ENCODE peak calls at places on chromosomes 3 and 15, in seven cellular contexts. S is hepatocyte, V is small intestine, Q is tibial artery, M is ovary, R is adrenal gland, F is breast epithelium. O is an unnamed sample. For H3K4me1, the result is how much of the 10 kb centered on the place peaks cover.

GRCh38 chr3:14152233-14152962 is 26.0 kb downstream of the XPC start:
- DNase-seq in S (no peak), V (peak), Q (no peak), M (no peak), R (no peak), F (no peak), O (no peak)

GRCh38 chr15:76065267-76065666 is 5.5 kb downstream of the TMEM266 start:
- DNase-seq in S (no peak), V (no peak), Q (no peak), M (no peak), R (no peak), F (no peak), O (no peak)

GRCh38 chr3:49924683-49925082 is 4.9 kb downstream of the MON1A start:
- DNase-seq in S (no peak), V (no peak), Q (no peak), M (no peak), R (no peak), F (no peak), O (no peak)

GRCh38 chr3:189304465-189305341 is 132.9 kb downstream of the TPRG1 start:
- DNase-seq in S (peak), V (peak), Q (no peak), M (no peak), R (no peak), F (peak), O (peak)

GRCh38 chr3:172039352-172040077 is at the start of gene FNDC3B:
- DNase-seq in S (peak), V (peak), Q (peak), M (peak), R (peak), F (peak), O (peak)

GRCh38 chr15:70062321-70062956 is 35.3 kb downstream of the TLE3 start:
- DNase-seq in S (peak), V (peak), Q (peak), M (peak), R (peak), F (peak), O (no peak)

GRCh38 chr15:78906310-78906608 is 33.6 kb downstream of the MORF4L1 start:
- DNase-seq in S (no peak), V (no peak), Q (peak), M (no peak), R (peak), F (no peak), O (no peak)

GRCh38 chr3:24713516-24713915 is 218.9 kb upstream of the THRB start:
- DNase-seq in S (no peak), V (no peak), Q (no peak), M (no peak), R (no peak), F (no peak), O (no peak)

GRCh38 chr3:10712121-10712520 is 103.9 kb upstream of the SLC6A11 start:
- DNase-seq in S (no peak), V (no peak), Q (no peak), M (no peak), R (no peak), F (no peak), O (no peak)

GRCh38 chr3:134796313-134797079 is 1.4 kb downstream of the EPHB1 start:
- DNase-seq in S (peak), V (no peak), Q (no peak), M (peak), R (no peak), F (no peak), O (no peak)

GRCh38 chr3:99699841-99700240 is 61.4 kb downstream of the COL8A1 start:
- DNase-seq in S (no peak), V (no peak), Q (no peak), M (no peak), R (no peak), F (no peak), O (no peak)

GRCh38 chr3:62531981-62532380 is 158.6 kb upstream of the FEZF2 start:
- DNase-seq in S (no peak), V (no peak), Q (no peak), M (no peak), R (no peak), F (no peak), O (no peak)

GRCh38 chr3:49966233-49966942 is 26.4 kb downstream of the RBM6 start:
- DNase-seq in S (no peak), V (no peak), Q (no peak), M (no peak), R (peak), F (no peak), O (no peak)

GRCh38 chr3:127408684-127409420 is 121.0 kb upstream of the PRR20G start:
- DNase-seq in S (no peak), V (no peak), Q (peak), M (no peak), R (peak), F (no peak), O (no peak)

GRCh38 chr15:64348455-64348854 is 7.5 kb downstream of the CSNK1G1 start:
- DNase-seq in S (no peak), V (no peak), Q (no peak), M (no peak), R (no peak), F (no peak), O (no peak)

GRCh38 chr3:132966374-132966773 is 71.8 kb upstream of the TMEM108 start:
- DNase-seq in S (no peak), V (no peak), Q (no peak), M (no peak), R (no peak), F (no peak), O (no peak)

GRCh38 chr15:63240136-63240535 is 37.3 kb upstream of the APH1B start:
- DNase-seq in S (no peak), V (no peak), Q (no peak), M (no peak), R (no peak), F (no peak), O (no peak)

GRCh38 chr3:72171946-72172345 is 387.0 kb upstream of the PROK2 start:
- DNase-seq in S (no peak), V (no peak), Q (peak), M (peak), R (no peak), F (no peak), O (no peak)

GRCh38 chr15:62769604-62770003 is 272.9 kb upstream of the TPM1 start:
- DNase-seq in S (no peak), V (no peak), Q (no peak), M (no peak), R (no peak), F (no peak), O (no peak)

GRCh38 chr15:64182859-64183258 is 20.0 kb upstream of the PPIB start:
- DNase-seq in S (no peak), V (no peak), Q (no peak), M (no peak), R (no peak), F (no peak), O (no peak)

GRCh38 chr3:50671331-50671730 is 3.4 kb upstream of the DOCK3 start:
- DNase-seq in S (peak), V (no peak), Q (no peak), M (no peak), R (no peak), F (no peak), O (no peak)

GRCh38 chr3:128407247-128407646 is 59.4 kb downstream of the DNAJB8 start:
- DNase-seq in S (no peak), V (no peak), Q (no peak), M (no peak), R (no peak), F (no peak), O (no peak)

GRCh38 chr3:39485547-39485946 is 18.1 kb downstream of the MOBP start:
- DNase-seq in S (no peak), V (no peak), Q (no peak), M (no peak), R (no peak), F (no peak), O (no peak)

GRCh38 chr15:70559223-70559823 is 204.0 kb downstream of the UACA start:
- DNase-seq in S (peak), V (peak), Q (peak), M (no peak), R (peak), F (peak), O (no peak)

GRCh38 chr3:31274406-31275024 is 258.2 kb upstream of the STT3B start:
- DNase-seq in S (no peak), V (no peak), Q (no peak), M (no peak), R (no peak), F (no peak), O (no peak)

GRCh38 chr3:14336414-14337285 is 65.8 kb upstream of the SLC6A6 start:
- DNase-seq in S (peak), V (peak), Q (no peak), M (no peak), R (no peak), F (peak), O (peak)

GRCh38 chr3:188369526-188369925 is 215.6 kb downstream of the LPP start:
- DNase-seq in S (no peak), V (no peak), Q (no peak), M (no peak), R (no peak), F (no peak), O (no peak)

GRCh38 chr3:121443456-121443855 is 102.3 kb downstream of the POLQ start:
- DNase-seq in S (no peak), V (no peak), Q (no peak), M (no peak), R (no peak), F (no peak), O (no peak)

GRCh38 chr3:12663311-12663935 is 494 bp downstream of the RAF1 start:
- DNase-seq in S (peak), V (peak), Q (peak), M (peak), R (peak), F (peak), O (peak)

GRCh38 chr3:137008976-137009375 is 51.2 kb downstream of the IL20RB start:
- DNase-seq in S (no peak), V (no peak), Q (no peak), M (no peak), R (no peak), F (no peak), O (no peak)

GRCh38 chr3:129441782-129442181 is 1.8 kb downstream of the IFT122 start:
- DNase-seq in S (no peak), V (no peak), Q (peak), M (peak), R (no peak), F (no peak), O (no peak)

GRCh38 chr3:28971156-28971555 is 309.7 kb upstream of the RBMS3 start:
- DNase-seq in S (no peak), V (no peak), Q (no peak), M (no peak), R (no peak), F (no peak), O (no peak)

GRCh38 chr3:27686642-27687041 is 35.5 kb downstream of the EOMES start:
- DNase-seq in S (no peak), V (no peak), Q (no peak), M (no peak), R (no peak), F (no peak), O (no peak)

DNA sequence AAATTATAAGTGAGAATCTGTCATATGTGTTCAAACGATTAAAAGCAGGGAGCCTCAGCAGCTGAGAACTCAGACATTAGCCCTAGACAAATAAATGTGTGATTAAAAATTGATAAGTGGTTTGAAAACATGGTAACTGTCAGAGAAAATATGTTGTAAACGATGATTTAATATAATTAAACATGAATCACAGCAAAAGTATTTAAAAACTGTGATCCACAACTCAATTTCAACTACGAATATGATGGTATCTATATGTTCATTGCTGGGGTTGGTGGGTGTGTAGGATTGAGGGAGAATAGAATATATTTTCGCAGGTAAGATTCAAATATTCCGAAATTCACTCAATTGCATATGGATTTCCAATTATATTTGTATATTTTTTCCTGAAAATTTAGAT is 302.2 kb upstream of the CNTN3 start:
- DNase-seq in S (no peak), V (no peak), Q (no peak), M (no peak), R (no peak), F (no peak), O (no peak)
- H3K27ac ChIP-seq in S (no peak), V (no peak), Q (no peak), M (no peak), R (no peak), F (no peak), O (no peak)

GRCh38 chr3:122985539-122985938 is 42.0 kb downstream of the SEMA5B start:
- DNase-seq in S (no peak), V (no peak), Q (no peak), M (no peak), R (no peak), F (no peak), O (no peak)
- H3K4me1 ChIP-seq in S (under half), V (under half), Q (under half), M (under half), R (under half), F (under half), O (under half)

DNA sequence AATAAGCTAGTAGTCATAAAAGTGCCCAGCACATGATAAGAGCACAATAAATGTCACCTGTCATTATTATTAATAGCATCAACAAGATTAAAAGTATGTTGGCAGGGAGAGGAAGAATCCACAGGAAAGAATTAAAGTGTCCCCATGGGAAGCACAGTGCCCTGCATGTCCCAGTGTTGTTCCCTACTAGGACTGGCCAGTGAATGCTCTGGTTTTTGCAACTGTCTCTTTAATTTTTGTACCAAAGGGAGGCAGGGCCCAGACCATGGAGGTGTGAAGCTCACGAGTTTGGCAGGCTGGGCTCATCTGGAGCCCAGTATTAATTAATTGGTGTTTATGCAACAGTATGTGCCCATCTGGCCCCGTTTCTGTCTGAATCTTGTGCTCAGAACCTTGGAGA is 72.0 kb upstream of the SPATA12 start:
- DNase-seq in S (no peak), V (peak), Q (no peak), M (no peak), R (no peak), F (no peak), O (no peak)
- H3K27ac ChIP-seq in S (no peak), V (no peak), Q (no peak), M (peak), R (no peak), F (no peak), O (peak)

GRCh38 chr3:111077384-111077783 is 5.8 kb downstream of the NECTIN3 start:
- DNase-seq in S (no peak), V (peak), Q (no peak), M (no peak), R (no peak), F (no peak), O (no peak)
- H3K4me1 ChIP-seq in S (under half), V (under half), Q (half or more), M (under half), R (under half), F (under half), O (under half)

O was measured in lower lobe of right lung.